ENCODE peak calls at places on chromosomes 11 and 22, in six cellular contexts. One of them, this sample, is unnamed.

GRCh38 chr11:134724779-134725140 is 312.7 kb upstream of the B3GAT1 start:
- DNase-seq in HepG2: no peak
- DNase-seq in SK-N-SH: no peak
- DNase-seq in H1: no peak
- DNase-seq in HCT116: no peak
- DNase-seq in K562: no peak
- DNase-seq in this sample: no peak

GRCh38 chr22:48152916-48153315 is 1390.5 kb downstream of the TBC1D22A start:
- DNase-seq in HepG2: no peak
- DNase-seq in K562: no peak
- DNase-seq in H1: no peak
- DNase-seq in HCT116: no peak
- DNase-seq in SK-N-SH: no peak
- DNase-seq in this sample: no peak

GRCh38 chr11:69982675-69983570 is 95.2 kb upstream of the ANO1 start:
- DNase-seq in HepG2: no peak
- DNase-seq in H1: no peak
- DNase-seq in SK-N-SH: no peak
- DNase-seq in HCT116: no peak
- DNase-seq in K562: peak
- DNase-seq in this sample: no peak

GRCh38 chr11:120056301-120057027 is 81.4 kb downstream of the TRIM29 start:
- DNase-seq in H1: no peak
- DNase-seq in HCT116: no peak
- DNase-seq in K562: no peak
- DNase-seq in HepG2: no peak
- DNase-seq in SK-N-SH: no peak
- DNase-seq in this sample: no peak

GRCh38 chr11:44066732-44067131 is 662 bp downstream of the ACCS start:
- DNase-seq in HCT116: peak
- DNase-seq in K562: no peak
- DNase-seq in SK-N-SH: peak
- DNase-seq in HepG2: no peak
- DNase-seq in H1: no peak
- DNase-seq in this sample: no peak

GRCh38 chr11:77236901-77237300 is 64.6 kb downstream of the GDPD4 start:
- DNase-seq in HepG2: no peak
- DNase-seq in H1: no peak
- DNase-seq in K562: no peak
- DNase-seq in HCT116: no peak
- DNase-seq in SK-N-SH: no peak
- DNase-seq in this sample: no peak

GRCh38 chr22:37781434-37782059 is 26.2 kb upstream of the GCAT start:
- DNase-seq in H1: no peak
- DNase-seq in K562: no peak
- DNase-seq in HepG2: peak
- DNase-seq in SK-N-SH: no peak
- DNase-seq in HCT116: no peak
- DNase-seq in this sample: no peak

GRCh38 chr22:39938509-39938908 is 21.7 kb upstream of the TMA7B start:
- DNase-seq in SK-N-SH: no peak
- DNase-seq in H1: no peak
- DNase-seq in HCT116: no peak
- DNase-seq in HepG2: no peak
- DNase-seq in K562: peak
- DNase-seq in this sample: no peak

GRCh38 chr22:46986788-46987187 is 224.3 kb downstream of the TBC1D22A start:
- DNase-seq in HCT116: no peak
- DNase-seq in SK-N-SH: no peak
- DNase-seq in HepG2: no peak
- DNase-seq in K562: no peak
- DNase-seq in H1: no peak
- DNase-seq in this sample: no peak

GRCh38 chr11:29645373-29645772 is 371.5 kb downstream of the KCNA4 start:
- DNase-seq in K562: no peak
- DNase-seq in HepG2: no peak
- DNase-seq in H1: no peak
- DNase-seq in HCT116: no peak
- DNase-seq in SK-N-SH: no peak
- DNase-seq in this sample: no peak

GRCh38 chr22:48744283-48744641 is 1083.4 kb downstream of the BRD1 start:
- DNase-seq in H1: no peak
- DNase-seq in HCT116: no peak
- DNase-seq in HepG2: no peak
- DNase-seq in SK-N-SH: no peak
- DNase-seq in K562: no peak
- DNase-seq in this sample: no peak

GRCh38 chr22:45923812-45924211 is 53.1 kb downstream of the WNT7B start:
- DNase-seq in SK-N-SH: no peak
- DNase-seq in K562: no peak
- DNase-seq in HepG2: no peak
- DNase-seq in HCT116: no peak
- DNase-seq in H1: no peak
- DNase-seq in this sample: no peak
- TF ChIP-seq JUND in SK-N-SH: no peak
- TF ChIP-seq JUND in K562: no peak
- TF ChIP-seq JUND in HepG2: no peak
- TF ChIP-seq JUND in HCT116: no peak
- TF ChIP-seq JUND in H1: no peak
- TF ChIP-seq JUND in this sample: no peak

GRCh38 chr11:548700-549603 is 11.6 kb downstream of the LMNTD2 start:
- DNase-seq in HepG2: no peak
- DNase-seq in K562: no peak
- DNase-seq in HCT116: no peak
- DNase-seq in SK-N-SH: no peak
- DNase-seq in H1: no peak
- DNase-seq in this sample: no peak
- TF ChIP-seq JUND in HepG2: no peak
- TF ChIP-seq JUND in K562: no peak
- TF ChIP-seq JUND in HCT116: no peak
- TF ChIP-seq JUND in SK-N-SH: no peak
- TF ChIP-seq JUND in H1: no peak
- TF ChIP-seq JUND in this sample: no peak

GRCh38 chr22:44667829-44668189 is 34.2 kb upstream of the PRR5 start:
- DNase-seq in SK-N-SH: no peak
- DNase-seq in HCT116: no peak
- DNase-seq in HepG2: no peak
- DNase-seq in H1: no peak
- DNase-seq in K562: no peak
- DNase-seq in this sample: no peak

GRCh38 chr22:44670220-44670983 is 31.6 kb upstream of the PRR5 start:
- DNase-seq in K562: no peak
- DNase-seq in H1: no peak
- DNase-seq in HCT116: no peak
- DNase-seq in SK-N-SH: no peak
- DNase-seq in HepG2: no peak
- DNase-seq in this sample: no peak

GRCh38 chr22:44669725-44670027 is 32.3 kb upstream of the PRR5 start:
- DNase-seq in HepG2: no peak
- DNase-seq in SK-N-SH: peak
- DNase-seq in K562: peak
- DNase-seq in HCT116: no peak
- DNase-seq in H1: no peak
- DNase-seq in this sample: no peak

GRCh38 chr22:44668190-44668885 is 33.7 kb upstream of the PRR5 start:
- DNase-seq in HepG2: no peak
- DNase-seq in H1: no peak
- DNase-seq in SK-N-SH: peak
- DNase-seq in K562: peak
- DNase-seq in HCT116: no peak
- DNase-seq in this sample: no peak

DNA sequence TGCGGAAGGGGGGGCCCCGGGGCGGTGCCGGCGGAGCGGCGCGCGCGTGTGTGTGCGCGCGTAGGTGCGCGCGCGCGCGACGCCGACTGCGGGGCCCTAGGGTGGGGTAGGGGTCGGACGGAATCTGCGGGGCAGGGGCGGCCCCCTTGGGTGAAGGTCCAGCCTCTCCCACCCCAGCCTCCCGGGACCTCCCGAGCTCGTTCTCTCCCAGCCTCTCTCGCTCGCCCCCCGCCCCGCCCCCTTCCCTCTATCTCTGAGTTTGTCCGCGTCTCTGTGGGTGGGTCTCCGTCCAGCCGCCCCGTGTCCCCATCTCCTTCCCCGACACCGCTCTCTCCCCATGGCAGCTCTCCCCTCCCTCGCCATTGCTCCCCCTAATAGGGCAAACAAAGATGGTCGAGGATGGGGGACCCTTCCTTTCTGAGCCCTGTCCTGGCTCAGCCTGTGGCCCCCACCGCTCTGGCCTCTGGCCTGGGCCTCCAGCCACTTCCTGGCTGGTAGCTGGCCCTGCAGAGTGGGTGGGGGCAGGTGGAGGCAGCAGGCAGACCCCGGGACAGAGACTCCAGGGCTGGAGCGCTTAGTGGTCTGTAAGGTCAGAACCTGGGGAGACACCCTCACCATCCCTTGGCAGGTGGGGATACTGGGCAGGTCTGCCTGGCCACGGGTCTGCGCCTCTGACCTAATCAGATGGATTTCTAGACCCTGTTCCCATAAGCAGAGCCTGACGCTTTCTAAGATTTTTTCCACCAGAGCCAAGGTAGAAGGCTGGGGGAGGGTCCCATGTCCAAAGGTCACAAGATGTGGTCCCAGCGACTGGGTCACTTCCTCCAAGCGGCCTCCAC is 32.9 kb upstream of the PRR5 start:
- DNase-seq in HepG2: no peak
- DNase-seq in HCT116: no peak
- DNase-seq in SK-N-SH: peak
- DNase-seq in K562: peak
- DNase-seq in H1: no peak
- DNase-seq in this sample: no peak
- TF ChIP-seq JUND in HepG2: no peak
- TF ChIP-seq JUND in HCT116: no peak
- TF ChIP-seq JUND in SK-N-SH: no peak
- TF ChIP-seq JUND in K562: no peak
- TF ChIP-seq JUND in H1: no peak
- TF ChIP-seq JUND in this sample: no peak

DNA sequence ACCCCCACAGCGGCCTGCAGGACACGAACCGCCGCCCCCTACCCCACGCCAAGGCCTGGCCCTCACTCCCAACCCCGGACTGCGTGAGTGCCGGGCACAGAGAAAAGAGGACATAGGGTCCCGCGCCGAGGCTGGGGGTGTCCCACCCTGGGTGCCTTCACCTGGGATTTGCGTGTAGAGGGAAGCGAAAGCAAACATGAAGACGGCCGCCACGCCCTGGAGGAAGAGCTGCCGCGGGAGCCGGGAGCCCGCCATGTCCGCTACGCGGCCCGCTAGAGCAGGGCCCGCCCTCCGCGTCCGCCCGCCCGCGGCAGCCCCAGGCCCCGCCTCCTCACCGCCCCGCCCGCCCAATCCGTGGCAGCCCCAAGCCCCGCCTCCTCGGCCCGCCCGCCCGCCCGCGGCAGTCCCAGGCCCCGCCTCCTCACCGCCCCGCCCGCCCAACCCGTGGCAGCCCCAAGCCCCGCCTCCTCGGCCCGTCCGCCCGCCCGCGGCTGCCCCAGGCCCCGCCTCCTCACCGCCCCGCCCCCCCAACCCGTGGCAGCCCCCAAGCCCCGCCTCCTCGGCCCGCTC is at the start of gene LMF2:
- DNase-seq in K562: peak
- DNase-seq in SK-N-SH: peak
- DNase-seq in H1: no peak
- DNase-seq in HepG2: peak
- DNase-seq in HCT116: no peak
- DNase-seq in this sample: no peak
- TF ChIP-seq JUND in K562: no peak
- TF ChIP-seq JUND in SK-N-SH: no peak
- TF ChIP-seq JUND in H1: no peak
- TF ChIP-seq JUND in HepG2: no peak
- TF ChIP-seq JUND in HCT116: no peak
- TF ChIP-seq JUND in this sample: no peak

DNA sequence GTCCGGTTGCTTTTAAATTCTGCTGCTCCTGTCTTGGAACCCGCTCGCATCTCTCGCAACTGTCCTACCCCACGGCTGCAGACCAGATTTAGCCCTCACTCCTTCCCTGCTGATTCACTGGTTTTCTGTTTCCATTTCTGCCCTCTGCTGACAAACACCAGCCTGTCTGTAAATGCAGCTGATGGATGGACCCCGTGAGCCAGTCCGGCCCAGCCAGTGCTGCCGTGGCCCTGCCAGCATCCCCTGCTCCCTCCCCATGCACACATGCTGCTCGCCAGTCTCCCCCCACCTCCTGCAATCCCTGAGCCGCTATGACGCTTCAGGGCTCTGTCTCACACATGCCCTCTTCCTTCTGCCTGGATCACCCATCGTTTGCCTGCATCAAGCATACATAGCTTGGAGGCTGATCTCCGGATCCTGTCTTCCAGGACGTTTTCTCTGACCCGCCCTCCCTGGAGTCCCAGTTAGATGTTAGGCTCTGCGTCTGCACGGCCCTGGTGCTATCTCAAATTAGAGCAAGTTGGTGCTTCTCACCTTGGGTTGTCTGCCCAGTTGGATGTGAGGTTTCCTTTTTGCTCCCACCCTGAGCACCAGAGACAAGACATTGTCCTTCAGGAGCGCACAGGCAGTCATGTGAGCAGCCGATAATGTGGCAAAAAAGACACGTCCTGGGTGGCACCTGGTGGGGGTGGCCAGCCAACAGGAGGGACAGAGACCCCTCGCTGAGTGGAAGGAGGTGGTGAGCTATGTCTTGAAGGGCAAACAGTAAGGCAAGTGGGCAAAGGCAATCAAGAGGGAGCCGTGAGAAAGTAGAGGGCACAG is 4.3 kb upstream of the ACR start:
- DNase-seq in K562: no peak
- DNase-seq in HCT116: no peak
- DNase-seq in HepG2: no peak
- DNase-seq in H1: no peak
- DNase-seq in SK-N-SH: peak
- DNase-seq in this sample: no peak
- TF ChIP-seq JUND in K562: no peak
- TF ChIP-seq JUND in HCT116: no peak
- TF ChIP-seq JUND in HepG2: no peak
- TF ChIP-seq JUND in H1: no peak
- TF ChIP-seq JUND in SK-N-SH: no peak
- TF ChIP-seq JUND in this sample: no peak

DNA sequence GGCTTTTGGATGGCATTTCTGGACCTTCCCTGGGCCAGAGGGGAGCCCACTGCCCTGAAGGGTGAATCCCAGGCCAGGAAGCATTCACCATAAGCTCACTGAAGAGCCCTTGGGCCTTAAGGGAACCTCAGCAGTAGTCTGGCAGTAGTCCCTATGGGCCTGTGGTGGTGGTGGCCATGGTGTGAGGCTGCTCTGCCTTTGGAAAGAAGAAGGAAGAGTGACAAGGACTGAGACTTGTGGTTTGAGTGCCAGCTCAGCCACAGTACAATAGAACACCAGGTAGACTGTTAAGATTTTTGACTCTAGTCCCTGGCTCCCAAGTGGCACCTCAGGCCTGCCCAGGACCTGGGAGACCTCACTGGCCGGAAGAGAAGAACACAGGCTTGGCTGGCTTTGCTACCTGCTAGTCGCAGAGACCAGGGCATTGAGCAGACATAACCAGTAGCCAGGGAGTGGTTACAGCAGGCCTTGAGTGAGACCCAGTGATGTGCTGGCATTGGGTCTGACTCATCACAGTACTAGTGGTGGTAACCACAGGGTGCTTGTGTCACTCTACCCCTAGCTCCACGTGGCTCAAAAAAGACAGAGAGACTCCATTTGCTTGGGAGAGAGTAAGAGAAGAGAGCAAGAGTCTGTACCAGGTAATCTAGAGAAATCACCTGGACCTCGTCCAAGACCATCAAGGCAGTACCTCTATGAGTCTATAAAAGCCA is 259.8 kb upstream of the BLID start:
- DNase-seq in HCT116: peak
- DNase-seq in K562: no peak
- DNase-seq in SK-N-SH: no peak
- DNase-seq in H1: no peak
- DNase-seq in HepG2: no peak
- DNase-seq in this sample: no peak
- TF ChIP-seq JUND in HCT116: peak
- TF ChIP-seq JUND in K562: no peak
- TF ChIP-seq JUND in SK-N-SH: no peak
- TF ChIP-seq JUND in H1: no peak
- TF ChIP-seq JUND in HepG2: no peak
- TF ChIP-seq JUND in this sample: no peak